ENCODE peak calls at places on chromosomes 13 and 19, in ten cellular contexts. K is left ventricle myocardium inferior, L is heart left ventricle, H is thoracic aorta, O is IMR-90, C is stomach, D is left lung, F is right atrium auricular region, Q is neuronal stem cell, V is trophoblast cell. T is an unnamed sample. For H3K9me3, H3K4me1 and H3K36me3, the result is how much of the 10 kb centered on the place peaks cover.

GRCh38 chr19:56748443-56748842 is 76.9 kb upstream of the ZNF835 start:
- DNase-seq in O (no peak), H (no peak), D (no peak), K (no peak), C (no peak), F (no peak), Q (peak), V (peak), L (no peak), T (no peak)

GRCh38 chr13:49586717-49587116 is 1.4 kb upstream of the RCBTB1 start:
- DNase-seq in L (no peak), C (no peak), V (no peak), O (no peak), D (no peak), K (no peak), F (no peak), Q (no peak), H (no peak), T (no peak)

GRCh38 chr19:38721977-38722773 is 22.1 kb downstream of the CAPN12 start:
- DNase-seq in F (peak), H (no peak), K (peak), O (no peak), L (peak), Q (peak), C (peak), D (no peak), V (no peak), T (no peak)

GRCh38 chr13:111093634-111094033 is 21.5 kb upstream of the ARHGEF7 start:
- DNase-seq in L (no peak), D (no peak), K (no peak), Q (no peak), V (no peak), O (no peak), C (no peak), F (no peak), H (no peak), T (no peak)

GRCh38 chr13:43905435-43906031 is 25.8 kb downstream of the LACC1 start:
- DNase-seq in F (no peak), V (peak), H (no peak), C (no peak), O (peak), K (no peak), Q (peak), D (no peak), L (peak), T (peak)

GRCh38 chr13:76552807-76553206 is 333.4 kb downstream of the KCTD12 start:
- DNase-seq in V (no peak), L (no peak), K (no peak), O (no peak), H (no peak), C (no peak), F (no peak), Q (no peak), D (no peak), T (no peak)

GRCh38 chr19:51131780-51132680 is 7.3 kb downstream of the SIGLEC9 start:
- DNase-seq in F (peak), L (peak), D (peak), V (peak), K (peak), O (peak), H (no peak), Q (no peak), C (peak), T (peak)

GRCh38 chr13:99215466-99215865 is 14.8 kb downstream of the UBAC2 start:
- DNase-seq in V (no peak), D (no peak), Q (no peak), C (no peak), K (no peak), L (no peak), H (no peak), F (peak), O (no peak), T (peak)

GRCh38 chr13:24500977-24501376 is 11.6 kb downstream of the PARP4 start:
- DNase-seq in L (no peak), Q (no peak), F (no peak), D (no peak), K (no peak), O (peak), C (no peak), V (no peak), H (no peak), T (no peak)

GRCh38 chr19:55473613-55474012 is 2.8 kb upstream of the ZNF628 start:
- DNase-seq in F (no peak), L (no peak), Q (no peak), C (no peak), K (no peak), V (no peak), H (no peak), O (no peak), D (no peak), T (no peak)

GRCh38 chr19:35995655-35995993 is 636 bp downstream of the SDHAF1 start:
- DNase-seq in C (no peak), D (no peak), F (no peak), O (peak), V (peak), H (no peak), K (peak), Q (no peak), L (peak), T (peak)

GRCh38 chr13:73993661-73994060 is 140.5 kb downstream of the KLF12 start:
- DNase-seq in D (no peak), O (no peak), V (no peak), C (no peak), Q (no peak), K (no peak), F (no peak), L (no peak), H (no peak), T (no peak)

GRCh38 chr13:44300895-44301638 is 72.6 kb upstream of the SERP2 start:
- DNase-seq in C (peak), D (peak), F (no peak), H (no peak), K (peak), L (peak), Q (no peak), O (peak), V (peak), T (no peak)

GRCh38 chr13:37138169-37138568 is 32.7 kb upstream of the CSNK1A1L start:
- DNase-seq in V (peak), L (no peak), H (no peak), K (no peak), C (no peak), D (no peak), O (no peak), F (no peak), Q (no peak), T (no peak)

GRCh38 chr19:46635920-46636761 is at the start of gene GNG8:
- DNase-seq in Q (no peak), V (no peak), L (no peak), F (no peak), K (no peak), D (no peak), H (no peak), O (no peak), C (no peak), T (no peak)

GRCh38 chr19:13370948-13371347 is 135.3 kb downstream of the CACNA1A start:
- DNase-seq in C (no peak), H (no peak), K (no peak), Q (no peak), L (no peak), V (no peak), O (no peak), D (no peak), F (no peak), T (no peak)

GRCh38 chr19:43148233-43148632 is 38.1 kb downstream of the PSG5 start:
- DNase-seq in O (peak), D (no peak), Q (no peak), C (no peak), H (no peak), V (peak), K (no peak), L (no peak), F (no peak), T (no peak)

GRCh38 chr19:50333737-50334617 is 4.8 kb upstream of the KCNC3 start:
- DNase-seq in F (peak), C (peak), K (peak), D (peak), L (peak), V (peak), Q (no peak), O (no peak), H (no peak), T (no peak)

GRCh38 chr13:110498327-110498726 is 63.2 kb downstream of the RAB20 start:
- DNase-seq in Q (no peak), C (no peak), L (no peak), O (peak), D (no peak), F (no peak), K (no peak), H (no peak), V (peak), T (no peak)

GRCh38 chr19:11538232-11539036 is at the start of gene CNN1:
- DNase-seq in H (peak), L (peak), C (peak), O (peak), D (peak), V (no peak), K (peak), Q (no peak), F (peak), T (no peak)

GRCh38 chr13:59790626-59791025 is 373.1 kb downstream of the DIAPH3 start:
- DNase-seq in V (no peak), Q (no peak), F (no peak), D (no peak), C (no peak), H (no peak), L (no peak), K (no peak), O (peak), T (no peak)

GRCh38 chr19:44602071-44602470 is 11.3 kb upstream of the IGSF23 start:
- DNase-seq in Q (no peak), D (no peak), F (no peak), K (no peak), O (no peak), L (no peak), H (no peak), V (peak), C (peak), T (no peak)

GRCh38 chr13:30863231-30863630 is 42.8 kb upstream of the MEDAG start:
- DNase-seq in C (no peak), K (no peak), D (no peak), O (no peak), F (no peak), L (no peak), Q (no peak), V (no peak), H (no peak), T (no peak)

GRCh38 chr19:51407631-51408131 is 9.8 kb downstream of the SIGLEC10 start:
- DNase-seq in H (no peak), L (no peak), V (no peak), D (no peak), C (peak), Q (no peak), O (peak), K (no peak), F (no peak), T (no peak)

GRCh38 chr19:13417054-13417453 is 89.2 kb downstream of the CACNA1A start:
- DNase-seq in H (no peak), C (no peak), K (peak), D (no peak), Q (no peak), L (peak), F (no peak), V (no peak), O (no peak), T (no peak)

GRCh38 chr19:58085348-58085875 is 12.6 kb downstream of the ZSCAN18 start:
- DNase-seq in K (no peak), Q (no peak), O (no peak), L (no peak), H (no peak), F (no peak), D (no peak), C (no peak), V (no peak), T (no peak)
- H3K9me3 ChIP-seq in K (half or more), Q (half or more), O (half or more), L (under half), H (half or more), F (half or more), D (under half), C (under half), V (under half), T (under half)

GRCh38 chr19:7897289-7897688 is 6.4 kb upstream of the MAP2K7 start:
- DNase-seq in V (no peak), K (no peak), C (no peak), F (no peak), H (no peak), Q (no peak), O (no peak), D (no peak), L (no peak), T (no peak)
- H3K4me1 ChIP-seq in V (under half), K (under half), C (under half), F (under half), H (under half), Q (under half), O (under half), D (under half), L (under half), T (under half)

GRCh38 chr19:28521169-28521568 is 691.8 kb downstream of the UQCRFS1 start:
- DNase-seq in H (no peak), D (no peak), F (no peak), C (no peak), V (no peak), O (no peak), L (no peak), Q (no peak), K (no peak), T (no peak)

GRCh38 chr19:28519950-28520861 is 692.7 kb downstream of the UQCRFS1 start:
- DNase-seq in Q (no peak), D (no peak), K (no peak), O (no peak), H (no peak), L (no peak), C (no peak), V (no peak), F (no peak), T (no peak)

GRCh38 chr19:28519218-28519779 is 693.7 kb downstream of the UQCRFS1 start:
- DNase-seq in F (no peak), O (no peak), L (no peak), Q (no peak), V (no peak), H (no peak), C (no peak), K (no peak), D (no peak), T (no peak)

GRCh38 chr19:28514166-28514565 is 698.8 kb downstream of the UQCRFS1 start:
- DNase-seq in L (no peak), O (no peak), D (no peak), H (no peak), F (no peak), C (no peak), Q (no peak), V (no peak), K (no peak), T (no peak)

DNA sequence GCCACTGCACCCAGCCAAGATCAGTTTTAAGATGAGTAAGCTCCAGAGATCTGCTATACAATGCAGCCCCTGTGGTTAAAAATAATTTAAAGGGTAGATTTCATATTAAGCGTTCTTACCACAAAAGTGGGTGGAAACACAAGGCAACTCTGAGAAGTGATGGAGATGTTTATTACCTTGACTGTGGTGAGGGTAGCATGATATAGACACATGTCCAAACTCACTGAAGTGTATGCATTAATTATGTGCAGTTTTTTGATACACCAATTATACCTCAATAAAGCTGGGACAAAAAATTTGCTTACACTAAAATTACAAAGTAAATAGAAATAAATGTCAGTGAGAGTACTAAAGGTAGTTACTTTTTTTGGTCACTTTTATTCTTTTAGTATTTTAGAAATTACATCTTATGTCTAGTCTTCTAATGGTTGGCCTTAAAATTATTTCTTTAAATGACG is 696.5 kb downstream of the UQCRFS1 start:
- DNase-seq in D (no peak), L (no peak), O (no peak), C (no peak), H (no peak), Q (no peak), F (no peak), V (no peak), K (no peak), T (no peak)
- H3K36me3 ChIP-seq in D (under half), L (under half), O (under half), C (under half), H (under half), Q (under half), F (under half), V (under half), K (under half), T (under half)

GRCh38 chr19:34686455-34686854 is 9.0 kb downstream of the ZNF302 start:
- DNase-seq in K (no peak), L (no peak), O (no peak), Q (no peak), F (no peak), V (no peak), D (no peak), H (no peak), C (no peak), T (no peak)
- H3K9me3 ChIP-seq in K (half or more), L (half or more), O (under half), Q (half or more), F (half or more), V (under half), D (under half), H (half or more), C (under half), T (half or more)